ENCODE peak calls at places on chromosome 3, in nine cellular contexts. W is fibroblast of pulmonary artery, Z is AG09319, E is HFFc6, U is thoracic aorta, R is cardiac fibroblast, A is GM13976, Q is astrocyte of the spinal cord, V is WTC11. T is an unnamed sample.

GRCh38 chr3:187062526-187063177 is 76.6 kb downstream of the RPL39L start:
- DNase-seq in W (peak; percentile 91), Z (peak; percentile 62), E (peak; percentile 48), U (no peak), R (peak; percentile 88), A (no peak), Q (peak; percentile 44), V (no peak), T (no peak)

GRCh38 chr3:5787863-5788488 is 600.5 kb downstream of the EDEM1 start:
- DNase-seq in W (no peak), Z (no peak), E (no peak), U (no peak), R (no peak), A (peak; percentile 26), Q (peak; percentile 56), V (no peak), T (peak; percentile 29)

GRCh38 chr3:27589795-27590194 is 105.6 kb upstream of the SLC4A7 start:
- DNase-seq in W (peak; percentile 64), Z (no peak), E (peak; percentile 53), U (no peak), R (peak; percentile 48), A (no peak), Q (peak; percentile 73), V (no peak), T (no peak)

GRCh38 chr3:23735575-23736326 is 70.0 kb upstream of the UBE2E1 start:
- DNase-seq in W (peak; percentile 58), Z (no peak), E (no peak), U (no peak), R (peak; percentile 70), A (no peak), Q (peak; percentile 30), V (no peak), T (no peak)

GRCh38 chr3:130649061-130649654 is 97.5 kb downstream of the PIK3R4 start:
- DNase-seq in W (no peak), Z (no peak), E (no peak), U (no peak), R (no peak), A (no peak), Q (no peak), V (no peak), T (no peak)

GRCh38 chr3:10672422-10672821 is 143.6 kb upstream of the SLC6A11 start:
- DNase-seq in W (no peak), Z (no peak), E (no peak), U (no peak), R (no peak), A (no peak), Q (no peak), V (no peak), T (peak; percentile 15)

GRCh38 chr3:197471221-197472010 is 84.4 kb downstream of the BDH1 start:
- DNase-seq in W (no peak), Z (no peak), E (no peak), U (no peak), R (no peak), A (no peak), Q (no peak), V (no peak), T (no peak)

GRCh38 chr3:58200846-58201355 is 9.9 kb downstream of the DNASE1L3 start:
- DNase-seq in W (no peak), Z (no peak), E (no peak), U (no peak), R (no peak), A (peak; percentile 18), Q (no peak), V (no peak), T (no peak)

GRCh38 chr3:175664911-175665310 is 805.8 kb downstream of the NAALADL2 start:
- DNase-seq in W (no peak), Z (no peak), E (no peak), U (no peak), R (no peak), A (no peak), Q (no peak), V (no peak), T (no peak)

GRCh38 chr3:72242326-72242725 is 457.4 kb upstream of the PROK2 start:
- DNase-seq in W (no peak), Z (no peak), E (no peak), U (no peak), R (no peak), A (no peak), Q (no peak), V (no peak), T (no peak)

GRCh38 chr3:193872265-193872753 is 263.6 kb upstream of the HES1 start:
- DNase-seq in W (peak; percentile 74), Z (peak; percentile 86), E (peak; percentile 76), U (no peak), R (peak; percentile 61), A (no peak), Q (peak; percentile 99), V (no peak), T (no peak)

GRCh38 chr3:41174703-41174964 is 24.7 kb upstream of the CTNNB1 start:
- DNase-seq in W (no peak), Z (no peak), E (no peak), U (no peak), R (no peak), A (no peak), Q (no peak), V (no peak), T (peak; percentile 21)

GRCh38 chr3:119637679-119638525 is 22.5 kb downstream of the POPDC2 start:
- DNase-seq in W (peak; percentile 88), Z (peak; percentile 32), E (peak; percentile 94), U (no peak), R (peak; percentile 85), A (no peak), Q (peak; percentile 88), V (no peak), T (no peak)

GRCh38 chr3:164818318-164818717 is 260.0 kb downstream of the SI start:
- DNase-seq in W (no peak), Z (no peak), E (no peak), U (no peak), R (no peak), A (no peak), Q (no peak), V (no peak), T (no peak)

GRCh38 chr3:119161240-119161639 is 12.2 kb upstream of the UPK1B start:
- DNase-seq in W (no peak), Z (no peak), E (no peak), U (no peak), R (no peak), A (no peak), Q (no peak), V (no peak), T (no peak)

GRCh38 chr3:66406841-66407240 is 94.0 kb downstream of the LRIG1 start:
- DNase-seq in W (no peak), Z (no peak), E (no peak), U (no peak), R (no peak), A (no peak), Q (no peak), V (no peak), T (no peak)
- TF ChIP-seq CTCF in W (no peak), Z (no peak), E (no peak), U (no peak), R (no peak), A (no peak), Q (peak; percentile 3), V (no peak), T (no peak)

GRCh38 chr3:100006570-100007271 is 107.6 kb downstream of the FILIP1L start:
- DNase-seq in W (peak; percentile 63), Z (peak; percentile 24), E (peak; percentile 41), U (no peak), R (peak; percentile 67), A (no peak), Q (peak; percentile 50), V (no peak), T (no peak)
- TF ChIP-seq CTCF in W (peak; percentile 25), Z (peak; percentile 14), E (peak; percentile 57), U (no peak), R (no peak), A (no peak), Q (peak; percentile 24), V (no peak), T (no peak)

GRCh38 chr3:14124615-14125192 is at the start of the genes CHCHD4 and TMEM43:
- DNase-seq in W (peak; percentile 99), Z (peak; percentile 99), E (peak; percentile 100), U (peak; percentile 97), R (peak; percentile 100), A (peak; percentile 100), Q (peak; percentile 99), V (peak; percentile 99), T (peak; percentile 98)

GRCh38 chr3:14122301-14122700 is 2.4 kb downstream of the CHCHD4 start:
- DNase-seq in W (no peak), Z (no peak), E (no peak), U (no peak), R (no peak), A (no peak), Q (no peak), V (no peak), T (no peak)

GRCh38 chr3:14121859-14122258 is 2.8 kb downstream of the CHCHD4 start:
- DNase-seq in W (no peak), Z (no peak), E (no peak), U (no peak), R (no peak), A (no peak), Q (no peak), V (peak; percentile 30), T (no peak)

GRCh38 chr3:14124223-14124614 is 451 bp downstream of the CHCHD4 start:
- DNase-seq in W (peak; percentile 39), Z (no peak), E (no peak), U (no peak), R (peak; percentile 64), A (peak; percentile 82), Q (no peak), V (peak; percentile 35), T (peak; percentile 51)

GRCh38 chr3:14123308-14124222 is 1.1 kb downstream of the CHCHD4 start:
- DNase-seq in W (no peak), Z (no peak), E (no peak), U (no peak), R (no peak), A (no peak), Q (no peak), V (no peak), T (no peak)
- TF ChIP-seq CTCF in W (no peak), Z (no peak), E (no peak), U (no peak), R (no peak), A (no peak), Q (no peak), V (no peak), T (no peak)

GRCh38 chr3:25901796-25902195 is 111.9 kb downstream of the OXSM start:
- DNase-seq in W (no peak), Z (no peak), E (no peak), U (no peak), R (no peak), A (no peak), Q (no peak), V (no peak), T (no peak)

GRCh38 chr3:25906132-25906906 is 116.4 kb downstream of the OXSM start:
- DNase-seq in W (no peak), Z (no peak), E (no peak), U (no peak), R (no peak), A (no peak), Q (no peak), V (no peak), T (no peak)

GRCh38 chr3:25902586-25902985 is 112.7 kb downstream of the OXSM start:
- DNase-seq in W (no peak), Z (no peak), E (no peak), U (no peak), R (no peak), A (no peak), Q (no peak), V (no peak), T (no peak)

GRCh38 chr3:25903371-25903770 is 113.5 kb downstream of the OXSM start:
- DNase-seq in W (no peak), Z (no peak), E (no peak), U (no peak), R (no peak), A (no peak), Q (no peak), V (no peak), T (no peak)

GRCh38 chr3:25904248-25904647 is 114.4 kb downstream of the OXSM start:
- DNase-seq in W (no peak), Z (no peak), E (no peak), U (no peak), R (no peak), A (no peak), Q (no peak), V (no peak), T (no peak)
- TF ChIP-seq CTCF in W (no peak), Z (no peak), E (no peak), U (no peak), R (no peak), A (no peak), Q (no peak), V (no peak), T (peak; percentile 13)